ENCODE peak calls at places on chromosomes 5 and 9, in four cellular contexts. One of them, this sample, is unnamed.

GRCh38 chr5:74017786-74018211 is 391.8 kb downstream of the ARHGEF28 start:
- DNase-seq in HepG2: no peak
- DNase-seq in GM12878: no peak
- DNase-seq in K562: no peak
- DNase-seq in this sample: no peak

GRCh38 chr9:107000218-107000617 is 137.3 kb downstream of the ZNF462 start:
- DNase-seq in HepG2: no peak
- DNase-seq in GM12878: no peak
- DNase-seq in K562: no peak
- DNase-seq in this sample: no peak

GRCh38 chr5:176414704-176415103 is 1.6 kb downstream of the CLTB start:
- DNase-seq in HepG2: no peak
- DNase-seq in GM12878: no peak
- DNase-seq in K562: no peak
- DNase-seq in this sample: no peak

GRCh38 chr5:107671742-107672211 is 1.0 kb upstream of the EFNA5 start:
- DNase-seq in HepG2: no peak
- DNase-seq in GM12878: no peak
- DNase-seq in K562: no peak
- DNase-seq in this sample: peak

GRCh38 chr9:111896942-111897830 is 572 bp downstream of the UGCG start:
- DNase-seq in HepG2: peak
- DNase-seq in GM12878: no peak
- DNase-seq in K562: peak
- DNase-seq in this sample: peak

GRCh38 chr5:132424167-132424935 is 54.8 kb downstream of the SLC22A5 start:
- DNase-seq in HepG2: no peak
- DNase-seq in GM12878: no peak
- DNase-seq in K562: no peak
- DNase-seq in this sample: no peak

GRCh38 chr9:127953768-127954505 is 16.3 kb upstream of the DPM2 start:
- DNase-seq in HepG2: no peak
- DNase-seq in GM12878: no peak
- DNase-seq in K562: no peak
- DNase-seq in this sample: no peak

GRCh38 chr5:142869883-142870282 is 99.7 kb downstream of the ARHGAP26 start:
- DNase-seq in HepG2: no peak
- DNase-seq in GM12878: no peak
- DNase-seq in K562: no peak
- DNase-seq in this sample: no peak

GRCh38 chr9:87849144-87849741 is 33.4 kb upstream of the SPATA31E1 start:
- DNase-seq in HepG2: no peak
- DNase-seq in GM12878: no peak
- DNase-seq in K562: no peak
- DNase-seq in this sample: no peak

GRCh38 chr5:149345147-149345891 is at the start of gene GRPEL2:
- DNase-seq in HepG2: peak
- DNase-seq in GM12878: peak
- DNase-seq in K562: peak
- DNase-seq in this sample: peak

GRCh38 chr9:138024831-138025291 is 147.3 kb downstream of the CACNA1B start:
- DNase-seq in HepG2: no peak
- DNase-seq in GM12878: no peak
- DNase-seq in K562: no peak
- DNase-seq in this sample: no peak

GRCh38 chr5:181234455-181235306 is 9.0 kb downstream of the RACK1 start:
- DNase-seq in HepG2: no peak
- DNase-seq in GM12878: no peak
- DNase-seq in K562: peak
- DNase-seq in this sample: peak

GRCh38 chr9:35923927-35924763 is 14.9 kb downstream of the SPAAR start:
- DNase-seq in HepG2: no peak
- DNase-seq in GM12878: no peak
- DNase-seq in K562: peak
- DNase-seq in this sample: no peak

GRCh38 chr9:89006308-89006707 is 15.0 kb downstream of the S1PR3 start:
- DNase-seq in HepG2: no peak
- DNase-seq in GM12878: no peak
- DNase-seq in K562: no peak
- DNase-seq in this sample: peak

GRCh38 chr5:136701191-136701590 is 335.8 kb upstream of the TRPC7 start:
- DNase-seq in HepG2: no peak
- DNase-seq in GM12878: no peak
- DNase-seq in K562: no peak
- DNase-seq in this sample: no peak

GRCh38 chr9:116190997-116191396 is 37.4 kb downstream of the PAPPA start:
- DNase-seq in HepG2: no peak
- DNase-seq in GM12878: no peak
- DNase-seq in K562: no peak
- DNase-seq in this sample: no peak

GRCh38 chr5:87147441-87147840 is 120.2 kb upstream of the RASA1 start:
- DNase-seq in HepG2: no peak
- DNase-seq in GM12878: no peak
- DNase-seq in K562: no peak
- DNase-seq in this sample: no peak

GRCh38 chr5:145922059-145922458 is 14.3 kb upstream of the SH3RF2 start:
- DNase-seq in HepG2: no peak
- DNase-seq in GM12878: no peak
- DNase-seq in K562: no peak
- DNase-seq in this sample: no peak

GRCh38 chr9:14730367-14730958 is 7.9 kb upstream of the CER1 start:
- DNase-seq in HepG2: no peak
- DNase-seq in GM12878: no peak
- DNase-seq in K562: no peak
- DNase-seq in this sample: no peak

GRCh38 chr9:136626740-136627642 is 35.7 kb upstream of the EGFL7 start:
- DNase-seq in HepG2: peak
- DNase-seq in GM12878: no peak
- DNase-seq in K562: peak
- DNase-seq in this sample: no peak

GRCh38 chr5:114101153-114101552 is 260.7 kb upstream of the KCNN2 start:
- DNase-seq in HepG2: peak
- DNase-seq in GM12878: no peak
- DNase-seq in K562: peak
- DNase-seq in this sample: peak

GRCh38 chr5:146560205-146560812 is 44.3 kb upstream of the GPR151 start:
- DNase-seq in HepG2: no peak
- DNase-seq in GM12878: no peak
- DNase-seq in K562: no peak
- DNase-seq in this sample: no peak

GRCh38 chr5:156927545-156927944 is 35.5 kb downstream of the TIMD4 start:
- DNase-seq in HepG2: no peak
- DNase-seq in GM12878: no peak
- DNase-seq in K562: no peak
- DNase-seq in this sample: no peak

GRCh38 chr5:169803077-169803981 is 166.3 kb downstream of the DOCK2 start:
- DNase-seq in HepG2: no peak
- DNase-seq in GM12878: no peak
- DNase-seq in K562: peak
- DNase-seq in this sample: peak

GRCh38 chr5:103881560-103881959 is 319.0 kb upstream of the NUDT12 start:
- DNase-seq in HepG2: no peak
- DNase-seq in GM12878: no peak
- DNase-seq in K562: no peak
- DNase-seq in this sample: no peak

DNA sequence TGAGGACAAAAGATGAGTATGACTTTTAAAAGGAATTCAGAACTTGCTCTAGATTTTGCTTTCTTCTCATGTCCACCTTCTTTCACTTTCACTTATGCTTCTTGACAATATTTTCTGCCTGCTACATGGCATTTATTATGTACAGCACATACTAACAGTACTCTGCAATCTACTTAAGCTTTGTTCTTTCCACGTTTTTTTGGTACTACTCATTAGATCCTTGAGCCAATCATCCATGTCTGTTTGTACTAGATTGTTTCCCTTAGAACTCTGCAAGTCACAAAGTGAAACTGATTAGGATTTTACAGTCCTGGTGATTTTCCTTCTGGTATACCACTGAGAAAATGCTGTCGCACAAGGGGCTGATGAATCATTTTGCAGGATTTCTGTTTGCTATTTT is 78.3 kb downstream of the PARP8 start:
- DNase-seq in HepG2: no peak
- DNase-seq in GM12878: peak
- DNase-seq in K562: no peak
- DNase-seq in this sample: no peak
- TF ChIP-seq CHD2 in HepG2: no peak
- TF ChIP-seq CHD2 in GM12878: no peak
- TF ChIP-seq CHD2 in K562: no peak
- TF ChIP-seq CHD2 in this sample: no peak

GRCh38 chr9:69131682-69132081 is 42.4 kb upstream of the TJP2 start:
- DNase-seq in HepG2: peak
- DNase-seq in GM12878: no peak
- DNase-seq in K562: no peak
- DNase-seq in this sample: no peak

GRCh38 chr9:69136185-69136584 is 37.9 kb upstream of the TJP2 start:
- DNase-seq in HepG2: no peak
- DNase-seq in GM12878: no peak
- DNase-seq in K562: no peak
- DNase-seq in this sample: no peak

GRCh38 chr9:69132391-69132790 is 41.7 kb upstream of the TJP2 start:
- DNase-seq in HepG2: no peak
- DNase-seq in GM12878: no peak
- DNase-seq in K562: no peak
- DNase-seq in this sample: no peak

GRCh38 chr9:69134412-69134811 is 39.7 kb upstream of the TJP2 start:
- DNase-seq in HepG2: no peak
- DNase-seq in GM12878: no peak
- DNase-seq in K562: no peak
- DNase-seq in this sample: no peak

DNA sequence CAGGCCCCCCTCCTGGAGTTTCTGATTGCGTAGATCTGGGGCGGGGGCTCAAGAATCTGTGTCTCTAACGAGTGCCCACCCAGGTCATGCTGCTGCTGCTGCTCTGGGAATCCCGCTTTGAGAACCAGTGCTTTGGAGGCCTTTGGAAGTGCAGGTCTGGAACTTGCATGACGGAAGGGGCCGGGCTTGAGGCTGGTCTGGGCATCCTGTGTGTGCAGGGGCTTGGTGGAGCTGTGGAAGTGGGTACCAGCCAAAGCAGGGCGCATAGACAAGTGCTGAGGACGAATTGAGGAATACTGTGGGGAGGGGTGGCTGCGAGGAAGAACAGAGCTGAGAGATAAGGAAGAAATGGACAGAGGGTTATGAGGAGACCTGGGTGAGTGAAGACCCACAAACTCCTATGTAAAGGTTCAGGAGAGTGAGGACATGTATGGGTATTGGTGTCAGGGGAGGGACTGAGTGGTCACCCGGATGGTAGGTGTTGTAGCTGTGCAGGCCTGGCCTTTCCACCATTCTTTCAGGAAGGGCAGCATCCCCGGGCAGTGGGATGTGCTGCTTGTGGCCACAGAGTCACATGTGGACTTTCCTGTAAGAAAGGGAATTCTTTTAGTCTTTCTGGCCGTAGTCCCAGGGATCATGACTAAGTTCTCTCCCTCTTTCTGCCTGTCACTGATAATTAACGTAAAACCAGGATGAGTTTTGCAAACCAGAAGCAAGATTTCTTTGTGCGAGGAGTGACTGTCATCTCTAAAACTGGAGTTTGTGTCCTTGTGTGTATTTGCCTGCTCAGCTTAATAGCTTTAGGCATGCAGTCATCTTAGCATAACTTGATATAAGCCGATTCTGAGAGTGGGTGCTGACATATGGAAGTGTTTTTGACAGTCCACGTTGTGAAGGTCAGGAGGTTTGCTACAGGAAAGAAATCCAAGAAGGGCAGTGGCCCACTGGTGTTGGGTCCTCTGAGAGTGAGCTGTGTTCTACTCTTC is 43.3 kb upstream of the TJP2 start:
- DNase-seq in HepG2: no peak
- DNase-seq in GM12878: no peak
- DNase-seq in K562: no peak
- DNase-seq in this sample: no peak
- TF ChIP-seq NFIC in HepG2: no peak
- TF ChIP-seq NFIC in GM12878: no peak
- TF ChIP-seq NFIC in K562: peak
- TF ChIP-seq NFIC in this sample: peak

DNA sequence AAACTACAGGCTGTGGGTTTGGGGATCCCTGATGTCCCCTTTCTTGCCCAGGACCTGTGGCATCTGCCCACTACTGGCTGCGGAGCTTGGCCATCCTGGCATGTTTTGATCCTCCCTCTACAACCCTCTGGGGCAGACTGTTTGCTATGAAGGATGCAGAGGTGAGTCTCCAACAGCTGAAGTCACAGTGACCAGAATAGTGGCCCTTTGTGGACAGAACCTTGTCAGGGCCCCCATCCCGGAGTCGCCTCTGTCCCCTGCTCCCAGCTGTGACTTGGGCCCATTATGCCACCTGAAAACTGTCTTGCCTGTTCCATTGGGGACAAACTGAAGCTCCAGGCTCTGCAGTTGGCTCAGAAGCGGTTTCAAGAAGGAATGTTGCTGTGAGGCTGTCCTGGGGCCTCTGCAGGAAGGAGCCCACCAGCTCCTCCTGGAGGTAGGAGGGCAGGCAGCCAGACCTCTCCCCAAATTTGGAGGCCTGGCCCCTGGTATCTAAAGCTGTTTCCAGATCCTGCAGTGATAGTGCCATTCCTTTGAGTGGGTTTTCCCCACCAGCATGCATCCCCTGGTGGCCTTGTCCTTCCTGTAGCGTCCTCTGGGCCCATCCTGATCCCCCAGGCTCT is 93.3 kb downstream of the BARX1 start:
- DNase-seq in HepG2: no peak
- DNase-seq in GM12878: no peak
- DNase-seq in K562: no peak
- DNase-seq in this sample: peak
- TF ChIP-seq SMC3 in HepG2: no peak
- TF ChIP-seq SMC3 in GM12878: no peak
- TF ChIP-seq SMC3 in K562: no peak
- TF ChIP-seq SMC3 in this sample: no peak

DNA sequence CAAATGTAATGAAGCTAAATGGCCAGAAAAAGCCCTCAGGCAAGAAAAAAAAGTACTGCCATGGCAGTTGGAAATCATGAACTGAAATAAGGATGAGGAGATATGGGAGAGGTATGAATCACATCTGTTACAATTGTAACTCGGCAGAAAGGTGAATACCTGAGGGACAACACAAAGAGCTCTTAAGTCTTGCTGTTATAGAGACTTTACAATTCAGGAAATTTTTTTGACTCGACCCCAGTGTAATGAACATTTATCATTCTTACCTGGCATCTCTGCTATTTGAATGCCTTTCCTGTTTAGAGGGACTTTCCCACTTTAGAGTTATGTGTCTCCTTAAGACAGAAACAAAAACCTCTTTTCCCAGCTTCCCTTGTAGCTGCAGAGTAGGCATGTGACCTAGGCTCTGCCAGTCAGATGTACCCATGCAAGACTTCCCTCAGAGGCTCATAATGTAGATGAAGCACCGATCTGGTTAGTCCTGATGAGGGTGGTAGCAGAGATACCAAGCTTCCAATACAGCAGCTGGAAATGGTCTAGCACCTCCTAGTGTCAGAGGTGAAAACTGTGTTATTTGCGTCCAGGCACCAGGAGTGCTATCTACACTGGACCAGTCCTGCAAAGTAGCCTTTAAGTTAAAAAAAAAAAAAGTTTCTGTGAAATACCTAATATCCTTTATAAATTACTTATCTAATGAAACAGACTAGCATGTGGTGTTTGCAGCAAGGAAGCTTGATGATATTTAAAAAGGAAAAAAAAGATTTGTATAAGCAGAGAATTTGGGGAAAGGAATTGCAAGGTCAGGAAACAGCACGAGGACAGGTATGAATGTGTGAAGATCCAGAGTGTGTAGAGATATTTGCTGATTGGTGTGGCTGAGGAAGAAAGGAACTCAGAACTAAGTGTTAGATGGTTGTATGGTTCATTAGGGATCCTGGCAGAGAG is 146.9 kb upstream of the SLC1A3 start:
- DNase-seq in HepG2: peak
- DNase-seq in GM12878: peak
- DNase-seq in K562: peak
- DNase-seq in this sample: no peak
- TF ChIP-seq CHD2 in HepG2: no peak
- TF ChIP-seq CHD2 in GM12878: no peak
- TF ChIP-seq CHD2 in K562: no peak
- TF ChIP-seq CHD2 in this sample: no peak